ENCODE peak calls at places on chromosome 3, in five cellular contexts. K is amniotic stem cell; D is NCI-H2227 treated with DMSO at 0.1 percent for 48 hours; Y is MCF 10A; W is stimulated activated CD4-positive, alpha-beta T cell treated with anti-CD3 and anti-CD28 coated beads, TNF-alpha, amount 100 ng/mL, for 48 hours. U is an unnamed sample.

GRCh38 chr3:157237886-157238285 is 77.9 kb upstream of the CCNL1 start:
- DNase-seq in K (no peak), W (no peak), D (no peak), Y (no peak), U (no peak)

GRCh38 chr3:69006083-69006482 is 7.4 kb downstream of the EOGT start:
- DNase-seq in W (no peak), Y (no peak), D (no peak), K (no peak), U (no peak)

GRCh38 chr3:146138904-146139303 is 22.1 kb downstream of the PLOD2 start:
- DNase-seq in Y (no peak), K (no peak), D (no peak), W (no peak), U (no peak)

GRCh38 chr3:168071535-168071934 is 24.2 kb downstream of the GOLIM4 start:
- DNase-seq in K (peak; percentile 91), W (no peak), Y (peak; percentile 75), D (no peak), U (peak; percentile 66)

GRCh38 chr3:126913524-126913923 is 69.4 kb upstream of the PLXNA1 start:
- DNase-seq in K (no peak), W (no peak), Y (no peak), D (no peak), U (no peak)

GRCh38 chr3:56921573-56922571 is 120.1 kb upstream of the ARHGEF3 start:
- DNase-seq in W (no peak), D (no peak), K (no peak), Y (no peak), U (no peak)

GRCh38 chr3:64763980-64764379 is 76.2 kb upstream of the ADAMTS9 start:
- DNase-seq in W (no peak), Y (peak; percentile 32), K (no peak), D (no peak), U (no peak)

GRCh38 chr3:46027021-46027705 is at the start of gene XCR1:
- DNase-seq in Y (no peak), K (no peak), D (no peak), W (no peak), U (no peak)

GRCh38 chr3:64530434-64531049 is 157.3 kb downstream of the ADAMTS9 start:
- DNase-seq in K (no peak), W (no peak), D (peak; percentile 9), Y (peak; percentile 67), U (peak; percentile 33)

GRCh38 chr3:40309925-40310635 is 573 bp downstream of the EIF1B start:
- DNase-seq in D (peak; percentile 2), W (peak; percentile 10), K (no peak), Y (peak; percentile 33), U (no peak)

GRCh38 chr3:144362126-144362525 is 390.5 kb downstream of the DIPK2A start:
- DNase-seq in D (no peak), K (no peak), Y (peak; percentile 21), W (no peak), U (no peak)

GRCh38 chr3:74119221-74119620 is 494.5 kb upstream of the PDZRN3 start:
- DNase-seq in Y (peak; percentile 10), D (peak; percentile 80), W (no peak), K (no peak), U (no peak)

GRCh38 chr3:16884748-16885587 is at the start of gene PLCL2:
- DNase-seq in Y (peak; percentile 44), K (no peak), W (peak; percentile 38), D (no peak), U (no peak)

GRCh38 chr3:156676467-156677119 is 2.2 kb downstream of the TIPARP start:
- DNase-seq in K (no peak), D (no peak), Y (peak; percentile 67), W (no peak), U (no peak)

GRCh38 chr3:94423566-94423965 is 360.7 kb downstream of the NSUN3 start:
- DNase-seq in K (peak; percentile 32), Y (no peak), W (no peak), D (no peak), U (peak; percentile 62)

GRCh38 chr3:62622553-62623174 is 249.3 kb upstream of the FEZF2 start:
- DNase-seq in K (no peak), D (peak; percentile 74), W (no peak), Y (peak; percentile 68), U (peak; percentile 61)

GRCh38 chr3:133292251-133292650 is 107.6 kb upstream of the BFSP2 start:
- DNase-seq in K (no peak), D (no peak), W (no peak), Y (no peak), U (no peak)

GRCh38 chr3:172302176-172302575 is 146.1 kb downstream of the GHSR start:
- DNase-seq in K (no peak), W (no peak), D (no peak), Y (no peak), U (no peak)

GRCh38 chr3:191327526-191327925 is 1.7 kb upstream of the CCDC50 start:
- DNase-seq in D (no peak), K (no peak), W (no peak), Y (no peak), U (no peak)